ENCODE peak calls at places on chromosomes 6 and 20, in five cellular contexts. Z is AG10803; E is Panc1; F is ovary; P is activated CD8-positive, alpha-beta T cell treated with anti-CD3 and anti-CD28 coated beads for 36 hours. H is an unnamed sample.

GRCh38 chr20:36493013-36493800 is 48.1 kb upstream of the MYL9 start:
- DNase-seq in Z (no peak), E (no peak), F (no peak), P (peak), H (no peak)

GRCh38 chr20:49323622-49324238 is 45.9 kb upstream of the ZNFX1 start:
- DNase-seq in Z (peak), E (no peak), F (no peak), P (peak), H (peak)

GRCh38 chr6:144806222-144806621 is 521.1 kb downstream of the UTRN start:
- DNase-seq in Z (no peak), E (no peak), F (no peak), P (no peak), H (no peak)

GRCh38 chr6:167573461-167574215 is 248.8 kb downstream of the TTLL2 start:
- DNase-seq in Z (no peak), E (no peak), F (peak), P (no peak), H (peak)

GRCh38 chr20:43541214-43541613 is 17.6 kb upstream of the SGK2 start:
- DNase-seq in Z (peak), E (peak), F (no peak), P (no peak), H (no peak)

GRCh38 chr20:35595901-35596300 is 19.7 kb upstream of the SPAG4 start:
- DNase-seq in Z (no peak), E (no peak), F (no peak), P (no peak), H (no peak)

GRCh38 chr20:32098786-32099185 is 10.7 kb upstream of the TM9SF4 start:
- DNase-seq in Z (no peak), E (no peak), F (no peak), P (no peak), H (no peak)

GRCh38 chr6:106739387-106739786 is 110.0 kb downstream of the QRSL1 start:
- DNase-seq in Z (peak), E (no peak), F (no peak), P (no peak), H (no peak)

GRCh38 chr6:15987569-15987968 is 141.3 kb upstream of the MYLIP start:
- DNase-seq in Z (no peak), E (no peak), F (no peak), P (no peak), H (no peak)

GRCh38 chr20:63945031-63945658 is 11.1 kb downstream of the UCKL1 start:
- DNase-seq in Z (no peak), E (no peak), F (no peak), P (no peak), H (no peak)

GRCh38 chr20:32990426-32990825 is 13.8 kb downstream of the SUN5 start:
- DNase-seq in Z (no peak), E (no peak), F (no peak), P (no peak), H (no peak)

GRCh38 chr20:57621426-57622200 is 1.4 kb upstream of the ZBP1 start:
- DNase-seq in Z (peak), E (no peak), F (no peak), P (no peak), H (no peak)

GRCh38 chr6:144853603-144854002 is 568.5 kb downstream of the UTRN start:
- DNase-seq in Z (no peak), E (no peak), F (no peak), P (no peak), H (peak)

GRCh38 chr6:26022166-26022510 is 59.5 kb downstream of the TRIM38 start:
- DNase-seq in Z (peak), E (no peak), F (peak), P (peak), H (peak)

GRCh38 chr6:10383312-10384063 is 31.4 kb downstream of the TFAP2A start:
- DNase-seq in Z (no peak), E (no peak), F (no peak), P (no peak), H (peak)

GRCh38 chr6:125753218-125753936 is 3.9 kb downstream of the HEY2 start:
- DNase-seq in Z (peak), E (no peak), F (no peak), P (no peak), H (peak)

GRCh38 chr6:131950767-131951575 is at the start of gene CCN2:
- DNase-seq in Z (peak), E (peak), F (peak), P (peak), H (peak)
- TF ChIP-seq CTCF in Z (no peak), E (peak), F (no peak), P (no peak), H (no peak)

GRCh38 chr20:55471052-55472006 is 534.0 kb downstream of the CBLN4 start:
- DNase-seq in Z (no peak), E (no peak), F (no peak), P (no peak), H (no peak)
- TF ChIP-seq CTCF in Z (no peak), E (no peak), F (no peak), P (no peak), H (no peak)

GRCh38 chr6:131764350-131764749 is 43.5 kb upstream of the ENPP1 start:
- DNase-seq in Z (peak), E (no peak), F (no peak), P (no peak), H (no peak)

GRCh38 chr6:131763749-131764148 is 44.1 kb upstream of the ENPP1 start:
- DNase-seq in Z (no peak), E (no peak), F (no peak), P (no peak), H (no peak)

GRCh38 chr6:131766631-131767030 is 41.2 kb upstream of the ENPP1 start:
- DNase-seq in Z (no peak), E (no peak), F (no peak), P (no peak), H (no peak)

GRCh38 chr6:131765853-131766135 is 42.0 kb upstream of the ENPP1 start:
- DNase-seq in Z (no peak), E (no peak), F (no peak), P (no peak), H (no peak)

GRCh38 chr6:131765081-131765852 is 42.6 kb upstream of the ENPP1 start:
- DNase-seq in Z (peak), E (no peak), F (no peak), P (no peak), H (no peak)
- TF ChIP-seq CTCF in Z (no peak), E (no peak), F (no peak), P (no peak), H (no peak)

GRCh38 chr6:169751242-169752073 is at the start of the genes DYNLT2 and ERMARD:
- DNase-seq in Z (peak), E (peak), F (peak), P (peak), H (peak)
- TF ChIP-seq CTCF in Z (peak), E (peak), F (peak), P (no peak), H (no peak)

DNA sequence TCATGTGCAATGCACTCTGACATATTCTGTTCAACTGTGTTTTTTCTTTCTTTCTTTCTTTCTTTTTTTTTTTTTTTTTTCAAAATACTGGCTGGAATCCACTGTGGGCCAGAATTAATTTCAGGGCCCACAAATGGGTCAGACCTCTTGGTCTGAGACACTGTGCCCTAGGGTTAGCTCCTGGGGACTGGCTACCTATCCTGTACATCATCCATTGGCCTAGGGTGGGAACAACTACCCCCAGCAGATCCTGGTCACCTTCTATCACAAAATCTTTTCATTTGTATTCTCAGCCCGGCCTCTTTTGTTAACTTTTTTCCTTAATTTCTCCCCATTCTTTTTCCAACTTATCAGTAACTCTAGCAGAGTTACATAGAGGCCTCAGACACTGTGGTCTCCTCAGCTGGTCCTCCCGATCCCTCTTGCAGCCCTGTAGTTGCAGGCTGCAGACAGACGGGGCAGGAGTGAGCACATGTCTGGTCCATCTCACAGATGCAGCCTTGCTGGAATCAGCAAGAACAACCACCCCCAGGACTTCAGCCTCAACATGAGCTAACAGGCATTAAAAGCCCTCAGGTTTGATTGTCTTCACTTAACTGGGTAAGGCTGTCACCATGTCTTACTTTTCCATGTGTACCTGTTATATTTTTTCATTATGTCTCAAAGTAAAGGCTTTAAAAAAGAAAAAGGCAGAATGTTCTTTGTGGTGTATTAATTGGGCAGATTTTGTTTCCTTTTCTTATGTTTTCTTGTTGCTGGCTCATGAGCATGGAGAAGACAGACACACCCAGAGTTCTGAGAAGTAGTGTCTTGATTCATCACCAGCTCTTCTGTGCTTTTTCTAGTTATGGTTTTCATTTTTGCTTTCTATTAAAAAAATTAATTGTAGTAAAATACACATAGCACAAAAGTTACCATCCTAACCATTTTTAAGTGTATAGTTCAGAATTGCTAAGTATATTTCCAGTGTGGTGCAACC is 41.2 kb downstream of the TXLNB start:
- DNase-seq in Z (peak), E (no peak), F (peak), P (peak), H (peak)
- TF ChIP-seq CTCF in Z (peak), E (peak), F (peak), P (peak), H (peak)

GRCh38 chr6:38730136-38730862 is 15.2 kb downstream of the DNAH8 start:
- DNase-seq in Z (no peak), E (no peak), F (no peak), P (no peak), H (no peak)
- TF ChIP-seq CTCF in Z (no peak), E (no peak), F (no peak), P (no peak), H (no peak)